ENCODE peak calls at places on chromosomes 13 and 19, in eight cellular contexts. M, P, J, F, Y, C, S and G are unnamed samples.

GRCh38 chr19:2575734-2576481 is 100.0 kb downstream of the GADD45B start:
- DNase-seq in M (no peak), P (peak; percentile 95), J (no peak), F (peak; percentile 61), Y (peak; percentile 88), C (no peak), S (no peak), G (no peak)

GRCh38 chr13:25225970-25226369 is 53.9 kb upstream of the AMER2 start:
- DNase-seq in M (no peak), P (peak; percentile 4), J (peak; percentile 30), F (no peak), Y (no peak), C (no peak), S (no peak), G (no peak)

GRCh38 chr13:51453959-51454703 is 1.3 kb upstream of the INTS6 start:
- DNase-seq in M (no peak), P (no peak), J (peak; percentile 53), F (no peak), Y (peak; percentile 22), C (no peak), S (peak; percentile 35), G (peak; percentile 23)

GRCh38 chr19:35673121-35673804 is 6.9 kb downstream of the UPK1A start:
- DNase-seq in M (peak; percentile 20), P (no peak), J (peak; percentile 84), F (peak; percentile 50), Y (peak; percentile 20), C (peak; percentile 28), S (peak; percentile 66), G (no peak)

GRCh38 chr13:113302940-113303339 is 5.9 kb downstream of the LAMP1 start:
- DNase-seq in M (no peak), P (no peak), J (no peak), F (no peak), Y (no peak), C (no peak), S (no peak), G (no peak)

GRCh38 chr19:470701-471100 is 9.9 kb upstream of the SHC2 start:
- DNase-seq in M (no peak), P (no peak), J (no peak), F (no peak), Y (no peak), C (no peak), S (no peak), G (no peak)

GRCh38 chr13:110113284-110113764 is 193.6 kb downstream of the COL4A1 start:
- DNase-seq in M (no peak), P (no peak), J (no peak), F (no peak), Y (no peak), C (no peak), S (no peak), G (no peak)

GRCh38 chr13:113650731-113651148 is 7.3 kb downstream of the ATP4B start:
- DNase-seq in M (no peak), P (peak; percentile 48), J (no peak), F (peak; percentile 4), Y (no peak), C (peak; percentile 19), S (no peak), G (no peak)

GRCh38 chr19:29372461-29372860 is 153.3 kb upstream of the VSTM2B start:
- DNase-seq in M (no peak), P (peak; percentile 14), J (no peak), F (no peak), Y (no peak), C (no peak), S (no peak), G (peak; percentile 2)

GRCh38 chr13:110304256-110304655 is 2.7 kb downstream of the COL4A1 start:
- DNase-seq in M (no peak), P (no peak), J (no peak), F (no peak), Y (no peak), C (no peak), S (no peak), G (no peak)

GRCh38 chr13:73212482-73212881 is 153.7 kb downstream of the KLF5 start:
- DNase-seq in M (no peak), P (no peak), J (no peak), F (no peak), Y (no peak), C (no peak), S (no peak), G (no peak)

GRCh38 chr13:110006304-110006703 is 219.9 kb upstream of the IRS2 start:
- DNase-seq in M (no peak), P (peak; percentile 70), J (no peak), F (peak; percentile 21), Y (no peak), C (no peak), S (no peak), G (peak; percentile 50)

GRCh38 chr13:28100149-28101121 is at the start of gene FLT3:
- DNase-seq in M (no peak), P (no peak), J (peak; percentile 84), F (peak; percentile 58), Y (peak; percentile 18), C (peak; percentile 68), S (peak; percentile 82), G (no peak)

GRCh38 chr13:112240076-112240475 is 136.1 kb upstream of the SPACA7 start:
- DNase-seq in M (no peak), P (no peak), J (no peak), F (no peak), Y (no peak), C (no peak), S (no peak), G (no peak)

GRCh38 chr13:46640843-46641242 is 87.9 kb downstream of the LRCH1 start:
- DNase-seq in M (no peak), P (no peak), J (no peak), F (no peak), Y (no peak), C (peak; percentile 29), S (no peak), G (no peak)

GRCh38 chr13:50127726-50128291 is 112.6 kb downstream of the KCNRG start:
- DNase-seq in M (no peak), P (peak; percentile 65), J (peak; percentile 77), F (no peak), Y (no peak), C (no peak), S (peak; percentile 71), G (no peak)

GRCh38 chr19:10553087-10553667 is 9.5 kb downstream of the ATG4D start:
- DNase-seq in M (no peak), P (no peak), J (no peak), F (no peak), Y (no peak), C (no peak), S (no peak), G (no peak)
- H3K27ac ChIP-seq in M (no peak overlapping the region), P (no peak overlapping the region), J (no peak overlapping the region), F (no peak overlapping the region), Y (no peak overlapping the region), C (peak overlapping the region; percentile 18), S (no peak overlapping the region), G (no peak overlapping the region)

GRCh38 chr19:39928357-39928725 is 6.1 kb downstream of the FCGBP start:
- DNase-seq in M (no peak), P (no peak), J (no peak), F (no peak), Y (no peak), C (no peak), S (no peak), G (no peak)
- H3K27ac ChIP-seq in M (no peak overlapping the region), P (no peak overlapping the region), J (no peak overlapping the region), F (no peak overlapping the region), Y (no peak overlapping the region), C (no peak overlapping the region), S (no peak overlapping the region), G (no peak overlapping the region)

GRCh38 chr19:16042533-16043085 is 33.7 kb upstream of the TPM4 start:
- DNase-seq in M (no peak), P (no peak), J (no peak), F (no peak), Y (no peak), C (no peak), S (no peak), G (no peak)
- H3K27ac ChIP-seq in M (no peak overlapping the region), P (no peak overlapping the region), J (no peak overlapping the region), F (no peak overlapping the region), Y (no peak overlapping the region), C (no peak overlapping the region), S (no peak overlapping the region), G (no peak overlapping the region)

DNA sequence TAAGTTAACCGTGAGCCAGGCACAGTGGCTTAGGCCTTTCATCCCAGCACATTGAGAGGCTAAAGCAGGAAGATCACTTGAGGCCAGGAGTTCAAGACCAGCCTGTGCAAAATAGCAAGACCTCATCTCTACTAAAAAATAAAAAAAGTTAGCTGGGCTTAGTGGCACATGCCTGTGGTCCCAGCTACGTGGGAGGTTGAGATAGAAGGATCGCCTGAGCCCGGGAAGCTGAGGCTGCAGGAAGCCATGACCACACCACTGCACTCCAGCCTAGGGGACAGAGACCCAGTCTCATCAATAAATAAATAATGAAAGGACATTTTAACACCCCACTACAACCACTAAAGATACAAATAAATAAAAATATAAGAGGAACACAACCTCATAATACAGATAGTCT is 21.6 kb downstream of the LSM14A start:
- DNase-seq in M (no peak), P (no peak), J (no peak), F (no peak), Y (no peak), C (no peak), S (no peak), G (no peak)
- H3K27ac ChIP-seq in M (no peak overlapping the region), P (no peak overlapping the region), J (no peak overlapping the region), F (no peak overlapping the region), Y (no peak overlapping the region), C (no peak overlapping the region), S (peak overlapping the region; percentile 46), G (no peak overlapping the region)

GRCh38 chr13:45336025-45336800 is 4.8 kb downstream of the TPT1 start:
- DNase-seq in M (no peak), P (no peak), J (peak; percentile 21), F (no peak), Y (no peak), C (no peak), S (no peak), G (no peak)
- H3K27ac ChIP-seq in M (no peak overlapping the region), P (no peak overlapping the region), J (peak overlapping the region; percentile 85), F (no peak overlapping the region), Y (no peak overlapping the region), C (peak overlapping the region; percentile 31), S (peak overlapping the region; percentile 13), G (no peak overlapping the region)

DNA sequence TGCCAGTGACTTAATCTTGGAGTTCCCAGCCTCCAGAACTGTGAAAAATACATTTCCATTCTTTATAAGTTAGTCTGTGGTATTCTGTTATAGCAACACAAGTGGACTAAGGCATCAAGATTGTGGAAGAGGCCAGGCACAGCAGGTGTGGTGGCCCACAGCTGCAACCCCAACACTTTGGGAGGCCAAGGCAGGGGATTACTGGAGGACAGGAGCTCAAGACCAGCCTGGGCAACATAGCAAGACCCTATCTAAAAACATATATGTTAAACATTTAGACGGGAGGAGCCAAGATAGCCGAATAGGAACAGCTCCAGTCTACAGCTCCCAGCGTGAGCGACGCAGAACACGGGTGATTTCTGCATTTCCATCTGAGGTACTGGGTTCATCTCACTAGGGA is 310.4 kb downstream of the FOXO1 start:
- DNase-seq in M (no peak), P (no peak), J (no peak), F (no peak), Y (no peak), C (no peak), S (no peak), G (no peak)
- H3K27ac ChIP-seq in M (no peak overlapping the region), P (no peak overlapping the region), J (no peak overlapping the region), F (no peak overlapping the region), Y (no peak overlapping the region), C (no peak overlapping the region), S (no peak overlapping the region), G (no peak overlapping the region)

GRCh38 chr19:3970313-3970807 is 539 bp downstream of the DAPK3 start:
- DNase-seq in M (no peak), P (no peak), J (no peak), F (no peak), Y (no peak), C (no peak), S (peak; percentile 22), G (no peak)
- H3K27ac ChIP-seq in M (peak overlapping the region; percentile 81), P (peak overlapping the region; percentile 92), J (peak overlapping the region; percentile 93), F (peak overlapping the region; percentile 93), Y (peak overlapping the region; percentile 99), C (peak overlapping the region; percentile 97), S (peak overlapping the region; percentile 91), G (peak overlapping the region; percentile 94)

GRCh38 chr19:15107056-15108010 is at the start of gene SYDE1:
- DNase-seq in M (no peak), P (no peak), J (peak; percentile 92), F (peak; percentile 41), Y (peak; percentile 68), C (no peak), S (peak; percentile 89), G (no peak)
- H3K27ac ChIP-seq in M (peak within 1 kb of the TSS; percentile 86), P (peak within 1 kb of the TSS; percentile 90), J (peak within 1 kb of the TSS; percentile 84), F (peak within 1 kb of the TSS; percentile 86), Y (peak within 1 kb of the TSS; percentile 91), C (peak within 1 kb of the TSS; percentile 94), S (peak within 1 kb of the TSS; percentile 89), G (peak within 1 kb of the TSS; percentile 82)